ENCODE peak calls at places on chromosome 20, in six cellular contexts. R is stimulated activated CD4-positive, alpha-beta T cell treated with anti-CD3 and anti-CD28 coated beads, Interleukin-12 subunit alpha, Interleukin-12 subunit beta, amount 100 ng/mL, for 4 hours; I is psoas muscle; Y is activated naive CD8-positive, alpha-beta T cell treated with anti-CD3 and anti-CD28 coated beads for 36 hours; G is CD8-positive, alpha-beta T cell; V is anterior cingulate cortex. D is an unnamed sample.

GRCh38 chr20:34402461-34402860 is 39.4 kb downstream of the ITCH start:
- DNase-seq in R (no peak), I (no peak), Y (no peak), G (no peak), V (no peak), D (no peak)

GRCh38 chr20:9510926-9511325 is 3.5 kb upstream of the LAMP5 start:
- DNase-seq in R (no peak), I (no peak), Y (no peak), G (no peak), V (no peak), D (no peak)

GRCh38 chr20:33604084-33604990 is 57.8 kb upstream of the C20orf144 start:
- DNase-seq in R (no peak), I (no peak), Y (no peak), G (no peak), V (no peak), D (peak; percentile 10)

GRCh38 chr20:37627767-37628130 is 66.1 kb upstream of the CTNNBL1 start:
- DNase-seq in R (no peak), I (no peak), Y (no peak), G (no peak), V (no peak), D (no peak)

GRCh38 chr20:37699202-37699601 is 5.4 kb downstream of the CTNNBL1 start:
- DNase-seq in R (no peak), I (no peak), Y (no peak), G (no peak), V (no peak), D (no peak)

GRCh38 chr20:43914286-43914685 is 366 bp upstream of the TOX2 start:
- DNase-seq in R (no peak), I (no peak), Y (no peak), G (no peak), V (no peak), D (no peak)

GRCh38 chr20:39717976-39718375 is 755.8 kb downstream of the DHX35 start:
- DNase-seq in R (no peak), I (no peak), Y (no peak), G (no peak), V (no peak), D (no peak)

GRCh38 chr20:46173652-46174468 is 55.7 kb downstream of the CD40 start:
- DNase-seq in R (no peak), I (no peak), Y (no peak), G (no peak), V (no peak), D (no peak)

GRCh38 chr20:38706482-38706881 is 17.8 kb upstream of the SLC32A1 start:
- DNase-seq in R (no peak), I (no peak), Y (no peak), G (no peak), V (no peak), D (no peak)

GRCh38 chr20:51128198-51128597 is 105.3 kb upstream of the KCNG1 start:
- DNase-seq in R (no peak), I (no peak), Y (no peak), G (no peak), V (no peak), D (peak; percentile 79)

GRCh38 chr20:4369798-4370124 is 351.9 kb upstream of the PRND start:
- DNase-seq in R (peak; percentile 13), I (no peak), Y (peak; percentile 37), G (no peak), V (no peak), D (no peak)

GRCh38 chr20:1870792-1871550 is 24.2 kb upstream of the SIRPA start:
- DNase-seq in R (no peak), I (no peak), Y (no peak), G (no peak), V (no peak), D (no peak)

GRCh38 chr20:57266251-57267157 is at the start of gene BMP7:
- DNase-seq in R (no peak), I (no peak), Y (no peak), G (no peak), V (peak; percentile 65), D (peak; percentile 24)

GRCh38 chr20:19783966-19784401 is 25.9 kb downstream of the RIN2 start:
- DNase-seq in R (no peak), I (peak; percentile 22), Y (no peak), G (no peak), V (no peak), D (peak; percentile 21)

GRCh38 chr20:3281437-3281836 is 42.4 kb upstream of the SLC4A11 start:
- DNase-seq in R (no peak), I (no peak), Y (no peak), G (no peak), V (no peak), D (no peak)

GRCh38 chr20:49280463-49281058 is 2.7 kb upstream of the ZNFX1 start:
- DNase-seq in R (no peak), I (no peak), Y (no peak), G (no peak), V (no peak), D (no peak)

GRCh38 chr20:20130399-20130798 is 78.1 kb downstream of the CFAP61 start:
- DNase-seq in R (no peak), I (no peak), Y (no peak), G (no peak), V (no peak), D (no peak)

GRCh38 chr20:46899619-46900018 is 5.0 kb downstream of the EYA2 start:
- DNase-seq in R (no peak), I (no peak), Y (no peak), G (no peak), V (no peak), D (no peak)

GRCh38 chr20:4835244-4836177 is 113.8 kb downstream of the PRND start:
- DNase-seq in R (no peak), I (peak; percentile 47), Y (no peak), G (no peak), V (no peak), D (peak; percentile 59)

GRCh38 chr20:19121463-19121862 is 91.0 kb upstream of the SLC24A3 start:
- DNase-seq in R (no peak), I (no peak), Y (no peak), G (no peak), V (no peak), D (no peak)

GRCh38 chr20:8943638-8944037 is 125.2 kb upstream of the PLCB4 start:
- DNase-seq in R (no peak), I (no peak), Y (no peak), G (no peak), V (no peak), D (no peak)

GRCh38 chr20:5056801-5057599 is 55.7 kb upstream of the SLC23A2 start:
- DNase-seq in R (peak; percentile 56), I (no peak), Y (peak; percentile 65), G (peak; percentile 76), V (no peak), D (peak; percentile 52)

GRCh38 chr20:14507711-14508110 is 170.3 kb upstream of the FLRT3 start:
- DNase-seq in R (no peak), I (no peak), Y (no peak), G (no peak), V (no peak), D (no peak)

D was measured in GM03348.